ENCODE peak calls at places on chromosomes 2 and 18, in five cellular contexts. One of them, this sample, is unnamed.

GRCh38 chr18:58314284-58314683 is 270.3 kb downstream of the NEDD4L start:
- DNase-seq in tibial artery: peak
- DNase-seq in cardiac fibroblast: peak
- DNase-seq in bronchial epithelial cell: peak
- DNase-seq in foreskin fibroblast: peak
- DNase-seq in this sample: peak

GRCh38 chr2:218406949-218407703 is 7.5 kb downstream of the CTDSP1 start:
- DNase-seq in bronchial epithelial cell: peak
- DNase-seq in cardiac fibroblast: peak
- DNase-seq in foreskin fibroblast: peak
- DNase-seq in tibial artery: peak
- DNase-seq in this sample: no peak

GRCh38 chr2:217853301-217853881 is 149.4 kb downstream of the TNS1 start:
- DNase-seq in bronchial epithelial cell: peak
- DNase-seq in tibial artery: peak
- DNase-seq in cardiac fibroblast: peak
- DNase-seq in foreskin fibroblast: peak
- DNase-seq in this sample: peak

GRCh38 chr2:203734276-203734983 is 28.0 kb downstream of the CD28 start:
- DNase-seq in bronchial epithelial cell: no peak
- DNase-seq in tibial artery: no peak
- DNase-seq in cardiac fibroblast: no peak
- DNase-seq in foreskin fibroblast: no peak
- DNase-seq in this sample: no peak

GRCh38 chr2:224956706-224957105 is 85.6 kb downstream of the DOCK10 start:
- DNase-seq in bronchial epithelial cell: no peak
- DNase-seq in tibial artery: no peak
- DNase-seq in cardiac fibroblast: no peak
- DNase-seq in foreskin fibroblast: no peak
- DNase-seq in this sample: no peak

GRCh38 chr2:187877391-187877790 is 323.2 kb upstream of the TFPI start:
- DNase-seq in foreskin fibroblast: no peak
- DNase-seq in cardiac fibroblast: no peak
- DNase-seq in bronchial epithelial cell: no peak
- DNase-seq in tibial artery: no peak
- DNase-seq in this sample: no peak

GRCh38 chr2:237156857-237157550 is 71.3 kb downstream of the COPS8 start:
- DNase-seq in tibial artery: no peak
- DNase-seq in foreskin fibroblast: no peak
- DNase-seq in cardiac fibroblast: no peak
- DNase-seq in bronchial epithelial cell: no peak
- DNase-seq in this sample: no peak

GRCh38 chr2:3604207-3604877 is 9.4 kb downstream of the COLEC11 start:
- DNase-seq in foreskin fibroblast: no peak
- DNase-seq in tibial artery: no peak
- DNase-seq in cardiac fibroblast: peak
- DNase-seq in bronchial epithelial cell: no peak
- DNase-seq in this sample: no peak

GRCh38 chr2:240823449-240824336 is 3.7 kb upstream of the KIF1A start:
- DNase-seq in bronchial epithelial cell: no peak
- DNase-seq in tibial artery: no peak
- DNase-seq in cardiac fibroblast: no peak
- DNase-seq in foreskin fibroblast: no peak
- DNase-seq in this sample: no peak

GRCh38 chr2:185291035-185291647 is 447.5 kb upstream of the FSIP2 start:
- DNase-seq in foreskin fibroblast: peak
- DNase-seq in tibial artery: no peak
- DNase-seq in bronchial epithelial cell: peak
- DNase-seq in cardiac fibroblast: peak
- DNase-seq in this sample: no peak

GRCh38 chr2:239778042-239778811 is 246.9 kb downstream of the NDUFA10 start:
- DNase-seq in bronchial epithelial cell: peak
- DNase-seq in tibial artery: peak
- DNase-seq in cardiac fibroblast: no peak
- DNase-seq in foreskin fibroblast: no peak
- DNase-seq in this sample: no peak

GRCh38 chr2:151280276-151280675 is 9.2 kb downstream of the NMI start:
- DNase-seq in tibial artery: no peak
- DNase-seq in cardiac fibroblast: peak
- DNase-seq in foreskin fibroblast: no peak
- DNase-seq in bronchial epithelial cell: no peak
- DNase-seq in this sample: no peak

GRCh38 chr18:36128907-36129299 is 237 bp downstream of the SLC39A6 start:
- DNase-seq in bronchial epithelial cell: no peak
- DNase-seq in foreskin fibroblast: no peak
- DNase-seq in tibial artery: no peak
- DNase-seq in cardiac fibroblast: no peak
- DNase-seq in this sample: no peak

GRCh38 chr2:8312861-8313768 is 368.7 kb upstream of the ID2 start:
- DNase-seq in foreskin fibroblast: peak
- DNase-seq in tibial artery: no peak
- DNase-seq in cardiac fibroblast: no peak
- DNase-seq in bronchial epithelial cell: peak
- DNase-seq in this sample: no peak

GRCh38 chr2:171161425-171162289 is 964 bp upstream of the TLK1 start:
- DNase-seq in cardiac fibroblast: no peak
- DNase-seq in foreskin fibroblast: no peak
- DNase-seq in bronchial epithelial cell: no peak
- DNase-seq in tibial artery: no peak
- DNase-seq in this sample: no peak

GRCh38 chr2:120758181-120759048 is 22.7 kb downstream of the GLI2 start:
- DNase-seq in tibial artery: peak
- DNase-seq in bronchial epithelial cell: no peak
- DNase-seq in foreskin fibroblast: peak
- DNase-seq in cardiac fibroblast: peak
- DNase-seq in this sample: no peak

GRCh38 chr2:53784431-53784830 is 2.3 kb downstream of the ASB3 start:
- DNase-seq in foreskin fibroblast: peak
- DNase-seq in cardiac fibroblast: no peak
- DNase-seq in bronchial epithelial cell: no peak
- DNase-seq in tibial artery: no peak
- DNase-seq in this sample: no peak
- H3K4me3 ChIP-seq in foreskin fibroblast: no peak
- H3K4me3 ChIP-seq in cardiac fibroblast: no peak
- H3K4me3 ChIP-seq in bronchial epithelial cell: no peak
- H3K4me3 ChIP-seq in tibial artery: no peak
- H3K4me3 ChIP-seq in this sample: no peak

GRCh38 chr2:129061079-129061785 is 742.6 kb upstream of the HS6ST1 start:
- DNase-seq in cardiac fibroblast: peak
- DNase-seq in foreskin fibroblast: no peak
- DNase-seq in tibial artery: no peak
- DNase-seq in bronchial epithelial cell: peak
- DNase-seq in this sample: peak
- TF ChIP-seq CTCF in cardiac fibroblast: no peak
- TF ChIP-seq CTCF in foreskin fibroblast: no peak
- TF ChIP-seq CTCF in tibial artery: no peak
- TF ChIP-seq CTCF in bronchial epithelial cell: no peak
- TF ChIP-seq CTCF in this sample: no peak

GRCh38 chr18:13219576-13219975 is 1.0 kb downstream of the LDLRAD4 start:
- DNase-seq in foreskin fibroblast: no peak
- DNase-seq in cardiac fibroblast: no peak
- DNase-seq in bronchial epithelial cell: no peak
- DNase-seq in tibial artery: no peak
- DNase-seq in this sample: no peak
- H3K4me3 ChIP-seq in foreskin fibroblast: no peak
- H3K4me3 ChIP-seq in cardiac fibroblast: no peak
- H3K4me3 ChIP-seq in bronchial epithelial cell: no peak
- H3K4me3 ChIP-seq in tibial artery: peak
- H3K4me3 ChIP-seq in this sample: no peak

GRCh38 chr2:100015849-100016248 is 126.5 kb downstream of the AFF3 start:
- DNase-seq in bronchial epithelial cell: no peak
- DNase-seq in tibial artery: no peak
- DNase-seq in foreskin fibroblast: no peak
- DNase-seq in cardiac fibroblast: no peak
- DNase-seq in this sample: no peak

GRCh38 chr2:100011272-100011711 is 131.1 kb downstream of the AFF3 start:
- DNase-seq in tibial artery: no peak
- DNase-seq in cardiac fibroblast: peak
- DNase-seq in foreskin fibroblast: peak
- DNase-seq in bronchial epithelial cell: no peak
- DNase-seq in this sample: peak

GRCh38 chr2:100012575-100012974 is 129.8 kb downstream of the AFF3 start:
- DNase-seq in bronchial epithelial cell: no peak
- DNase-seq in cardiac fibroblast: no peak
- DNase-seq in foreskin fibroblast: peak
- DNase-seq in tibial artery: no peak
- DNase-seq in this sample: no peak

GRCh38 chr2:100016756-100017155 is 125.6 kb downstream of the AFF3 start:
- DNase-seq in tibial artery: no peak
- DNase-seq in bronchial epithelial cell: no peak
- DNase-seq in cardiac fibroblast: no peak
- DNase-seq in foreskin fibroblast: no peak
- DNase-seq in this sample: no peak

DNA sequence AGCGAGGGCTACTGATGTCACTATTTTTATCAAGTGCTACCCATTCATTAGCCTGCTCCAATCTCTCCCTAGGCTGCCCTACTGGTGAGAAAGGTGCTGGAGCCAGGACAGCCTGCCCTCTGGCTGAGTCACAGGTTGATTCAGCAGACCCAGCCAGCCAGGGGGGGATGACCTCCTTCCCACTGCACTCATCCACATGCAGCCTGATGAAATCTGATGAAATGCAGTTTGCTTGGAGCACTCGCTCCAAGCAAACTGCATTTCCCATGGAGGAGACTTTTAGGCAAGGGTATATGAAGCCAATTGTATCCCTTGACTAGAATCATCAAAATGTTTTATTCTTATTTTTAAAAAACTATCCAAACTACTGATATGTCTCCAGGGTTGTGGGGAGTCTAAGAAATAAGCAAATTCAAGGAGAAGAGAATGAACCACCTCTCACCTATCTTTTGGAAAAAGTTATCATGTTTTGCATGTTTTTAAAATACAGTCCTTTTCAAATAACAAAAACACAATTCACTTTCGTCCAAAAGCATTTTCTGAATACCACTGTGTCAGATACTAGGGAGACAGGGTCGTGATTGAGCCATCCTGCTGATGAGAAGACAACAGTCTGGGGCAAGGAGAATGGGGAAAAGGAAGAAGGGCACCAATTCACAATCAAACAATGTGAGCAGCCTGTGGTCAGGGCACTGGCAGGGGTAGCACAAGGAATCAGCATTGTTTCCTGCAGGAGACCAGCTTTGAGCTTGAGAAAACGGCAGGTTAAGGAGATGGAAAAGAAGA is 128.3 kb downstream of the AFF3 start:
- DNase-seq in bronchial epithelial cell: peak
- DNase-seq in foreskin fibroblast: peak
- DNase-seq in cardiac fibroblast: peak
- DNase-seq in tibial artery: peak
- DNase-seq in this sample: peak
- TF ChIP-seq CTCF in bronchial epithelial cell: no peak
- TF ChIP-seq CTCF in foreskin fibroblast: peak
- TF ChIP-seq CTCF in cardiac fibroblast: peak
- TF ChIP-seq CTCF in tibial artery: peak
- TF ChIP-seq CTCF in this sample: peak

This sample was measured in BJ.